ENCODE peak calls at places on chromosome 6, in nine cellular contexts. G is tibial nerve, K is H1, N is ovary, Y is testis, M is body of pancreas, Q is erythroblast, B is gastrocnemius medialis, P is uterus. E is an unnamed sample.

GRCh38 chr6:68994561-68994960 is 359.5 kb downstream of the ADGRB3 start:
- DNase-seq in G (no peak), K (no peak), N (no peak), Y (no peak), M (no peak), Q (no peak), B (no peak), P (no peak), E (no peak)

GRCh38 chr6:150881911-150882481 is 16.5 kb downstream of the MTHFD1L start:
- DNase-seq in G (no peak), K (no peak), N (peak; percentile 78), Y (peak; percentile 84), M (no peak), Q (no peak), B (no peak), P (peak; percentile 41), E (no peak)

GRCh38 chr6:7479801-7480266 is 61.6 kb upstream of the DSP start:
- DNase-seq in G (no peak), K (no peak), N (no peak), Y (no peak), M (peak; percentile 59), Q (no peak), B (no peak), P (no peak), E (no peak)

GRCh38 chr6:88665131-88665530 is 298.3 kb downstream of the RNGTT start:
- DNase-seq in G (no peak), K (no peak), N (no peak), Y (no peak), M (no peak), Q (no peak), B (no peak), P (no peak), E (no peak)

GRCh38 chr6:84547341-84547794 is 217.0 kb downstream of the TBX18 start:
- DNase-seq in G (no peak), K (no peak), N (no peak), Y (no peak), M (no peak), Q (peak; percentile 12), B (no peak), P (no peak), E (no peak)

GRCh38 chr6:156449128-156449527 is 328.1 kb upstream of the ARID1B start:
- DNase-seq in G (no peak), K (no peak), N (no peak), Y (no peak), M (peak; percentile 20), Q (no peak), B (no peak), P (no peak), E (no peak)

GRCh38 chr6:112044856-112045255 is 9.0 kb upstream of the CCN6 start:
- DNase-seq in G (no peak), K (no peak), N (no peak), Y (no peak), M (no peak), Q (no peak), B (no peak), P (peak; percentile 45), E (no peak)

GRCh38 chr6:108526739-108527174 is 34.0 kb upstream of the FOXO3 start:
- DNase-seq in G (no peak), K (no peak), N (no peak), Y (peak; percentile 22), M (peak; percentile 19), Q (peak; percentile 47), B (no peak), P (no peak), E (peak; percentile 69)

GRCh38 chr6:138944412-138944811 is 43.6 kb downstream of the REPS1 start:
- DNase-seq in G (no peak), K (no peak), N (no peak), Y (no peak), M (no peak), Q (no peak), B (no peak), P (no peak), E (no peak)

GRCh38 chr6:110250058-110250457 is 69.8 kb downstream of the CDC40 start:
- DNase-seq in G (no peak), K (no peak), N (no peak), Y (no peak), M (no peak), Q (no peak), B (no peak), P (no peak), E (no peak)

GRCh38 chr6:82889117-82889516 is 176.5 kb downstream of the UBE3D start:
- DNase-seq in G (no peak), K (no peak), N (no peak), Y (no peak), M (no peak), Q (no peak), B (no peak), P (no peak), E (no peak)

GRCh38 chr6:7150381-7151064 is 42.8 kb downstream of the RREB1 start:
- DNase-seq in G (no peak), K (no peak), N (no peak), Y (peak; percentile 34), M (no peak), Q (peak; percentile 73), B (no peak), P (no peak), E (peak; percentile 83)

GRCh38 chr6:74851598-74851997 is 354.3 kb downstream of the COL12A1 start:
- DNase-seq in G (no peak), K (no peak), N (no peak), Y (no peak), M (no peak), Q (no peak), B (no peak), P (no peak), E (no peak)

GRCh38 chr6:130033999-130034814 is 15.8 kb downstream of the L3MBTL3 start:
- DNase-seq in G (no peak), K (no peak), N (no peak), Y (peak; percentile 25), M (no peak), Q (peak; percentile 40), B (no peak), P (peak; percentile 41), E (no peak)

GRCh38 chr6:135506270-135506997 is 8.9 kb upstream of the AHI1 start:
- DNase-seq in G (no peak), K (no peak), N (no peak), Y (no peak), M (no peak), Q (peak; percentile 65), B (no peak), P (no peak), E (peak; percentile 68)

GRCh38 chr6:142783499-142783898 is 161.5 kb downstream of the HIVEP2 start:
- DNase-seq in G (no peak), K (no peak), N (no peak), Y (no peak), M (no peak), Q (no peak), B (no peak), P (no peak), E (no peak)

GRCh38 chr6:56232446-56232845 is 14.9 kb downstream of the COL21A1 start:
- DNase-seq in G (no peak), K (no peak), N (no peak), Y (no peak), M (no peak), Q (no peak), B (no peak), P (no peak), E (no peak)
- TF ChIP-seq POLR2A in G (no peak), K (no peak), N (no peak), Y (no peak), M (no peak), Q (no peak), B (no peak), P (no peak), E (no peak)

DNA sequence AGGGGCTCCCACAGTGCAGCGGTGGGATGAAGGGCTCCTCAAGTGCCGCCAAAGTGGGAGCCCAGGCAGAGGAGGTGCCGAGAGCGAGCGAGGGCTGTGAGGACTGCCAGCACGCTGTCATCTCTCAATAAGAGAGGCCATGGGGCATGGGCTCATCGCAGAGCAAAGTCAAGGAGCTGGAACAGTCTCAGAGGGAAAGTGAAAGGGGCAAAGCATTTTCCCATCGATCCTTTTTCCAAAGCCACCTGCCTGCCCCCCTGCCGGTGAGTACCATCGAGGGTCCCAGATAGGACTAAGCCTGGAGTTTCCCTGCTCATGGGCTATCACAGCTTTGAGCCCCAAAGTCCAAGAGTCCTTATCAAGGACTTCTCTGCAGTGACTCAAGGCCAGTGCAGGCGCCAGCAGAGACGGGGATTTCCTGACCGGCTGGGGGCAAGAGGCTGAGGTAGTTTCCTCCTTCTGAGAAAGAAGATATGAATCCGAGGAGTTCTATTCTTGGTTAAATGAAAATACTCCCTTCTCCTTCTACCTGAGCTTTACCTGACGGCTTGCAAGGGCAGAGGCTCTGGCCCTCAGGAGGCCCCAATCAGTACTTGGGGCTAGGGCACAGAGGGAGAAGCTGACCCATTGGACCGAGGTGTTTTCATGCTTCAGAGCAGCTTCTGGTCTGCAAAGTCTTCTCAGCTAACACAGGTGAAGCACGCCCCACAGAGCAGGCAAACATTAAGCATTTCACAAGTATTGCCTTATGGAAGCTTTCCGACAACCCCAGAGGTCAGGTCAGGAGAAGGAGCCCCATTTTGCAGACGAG is 22.6 kb downstream of the ETV7 start:
- DNase-seq in G (no peak), K (no peak), N (no peak), Y (peak; percentile 45), M (peak; percentile 28), Q (no peak), B (no peak), P (no peak), E (no peak)
- TF ChIP-seq POLR2A in G (no peak), K (no peak), N (no peak), Y (no peak), M (no peak), Q (no peak), B (no peak), P (no peak), E (no peak)

DNA sequence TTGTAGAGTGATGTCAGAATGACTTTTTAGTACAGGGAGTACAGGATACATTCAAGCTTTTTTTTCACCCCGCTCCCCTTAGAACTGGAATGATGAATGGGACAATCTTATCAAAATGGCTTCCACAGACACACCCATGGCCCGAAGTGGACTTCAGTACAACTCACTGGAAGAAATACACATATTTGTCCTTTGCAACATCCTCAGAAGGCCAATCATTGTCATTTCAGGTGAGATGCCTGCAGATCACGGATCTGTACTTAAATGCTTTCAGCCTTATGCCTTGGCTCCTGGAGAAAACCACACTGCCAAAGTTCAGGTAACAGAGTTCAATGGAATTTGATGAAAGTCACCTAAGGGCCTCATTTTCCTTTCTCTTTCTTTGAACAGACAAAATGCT is 8.5 kb downstream of the TNFAIP3 start:
- DNase-seq in G (no peak), K (no peak), N (no peak), Y (no peak), M (no peak), Q (no peak), B (no peak), P (no peak), E (no peak)
- TF ChIP-seq POLR2A in G (no peak), K (no peak), N (no peak), Y (no peak), M (no peak), Q (no peak), B (no peak), P (no peak), E (no peak)

DNA sequence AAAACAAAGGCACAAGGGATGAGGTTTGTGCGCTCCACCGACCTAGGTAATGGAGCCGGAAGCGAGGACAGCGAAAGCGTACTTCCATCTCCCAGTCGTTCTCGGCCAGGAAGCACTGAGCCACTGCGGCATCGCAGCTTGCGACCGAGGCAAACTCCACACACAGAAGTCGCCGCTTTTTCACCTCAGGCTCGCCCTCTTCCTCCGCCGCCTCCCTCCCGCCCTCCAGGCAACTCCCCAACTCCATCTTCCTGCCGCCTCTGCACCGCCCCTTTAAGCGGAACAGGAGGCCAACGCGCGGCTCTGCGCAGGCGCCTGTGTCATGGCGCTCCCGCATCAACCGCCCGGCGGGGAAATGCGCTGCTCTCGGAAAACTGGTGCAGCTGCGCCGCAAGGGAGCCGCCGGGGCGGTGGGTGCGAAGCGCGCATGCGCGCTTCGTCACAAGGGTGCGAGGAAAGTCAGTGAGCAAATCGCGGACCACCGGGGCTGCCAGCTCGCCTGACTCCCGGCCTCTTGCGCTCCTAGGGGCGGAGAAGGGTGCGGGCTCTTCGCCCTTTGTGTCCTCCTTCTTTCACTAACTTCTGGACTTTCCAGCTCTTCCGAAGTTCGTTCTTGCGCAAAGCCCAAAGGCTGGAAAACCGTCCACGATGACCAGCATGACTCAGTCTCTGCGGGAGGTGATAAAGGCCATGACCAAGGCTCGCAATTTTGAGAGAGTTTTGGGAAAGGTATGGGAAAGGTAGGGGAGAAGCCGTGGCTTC is at the start of the genes ACOT13 and TDP2:
- DNase-seq in G (peak; percentile 87), K (peak; percentile 97), N (peak; percentile 95), Y (peak; percentile 93), M (peak; percentile 94), Q (peak; percentile 98), B (peak; percentile 95), P (peak; percentile 96), E (peak; percentile 98)
- TF ChIP-seq POLR2A in G (peak; percentile 71), K (peak; percentile 94), N (peak; percentile 73), Y (peak; percentile 48), M (peak; percentile 91), Q (peak; percentile 92), B (peak; percentile 81), P (peak; percentile 72), E (peak; percentile 74)